ENCODE peak calls at places on chromosomes 3 and 15, in ten cellular contexts. One of them, this sample, is unnamed.
A peak's percentile ranks its signal among the peaks of the same experiment; 100 is the strongest.

GRCh38 chr15:42279234-42279723 is 6.0 kb upstream of the TMEM87A start:
- DNase-seq in psoas muscle: no peak
- DNase-seq in NB4: peak; percentile 52
- DNase-seq in choroid plexus epithelial cell: no peak
- DNase-seq in omental fat pad: no peak
- DNase-seq in heart right ventricle: no peak
- DNase-seq in Calu3: no peak
- DNase-seq in foreskin fibroblast: no peak
- DNase-seq in transverse colon: no peak
- DNase-seq in OCI-LY7: no peak
- DNase-seq in this sample: no peak

GRCh38 chr3:143511174-143511879 is 336.9 kb downstream of the SLC9A9 start:
- DNase-seq in Calu3: peak; percentile 8
- DNase-seq in NB4: no peak
- DNase-seq in choroid plexus epithelial cell: no peak
- DNase-seq in transverse colon: no peak
- DNase-seq in omental fat pad: no peak
- DNase-seq in OCI-LY7: no peak
- DNase-seq in foreskin fibroblast: no peak
- DNase-seq in psoas muscle: no peak
- DNase-seq in heart right ventricle: no peak
- DNase-seq in this sample: no peak

GRCh38 chr15:62254137-62254934 is 89.3 kb upstream of the C2CD4B start:
- DNase-seq in choroid plexus epithelial cell: peak; percentile 71
- DNase-seq in Calu3: peak; percentile 93
- DNase-seq in heart right ventricle: peak; percentile 76
- DNase-seq in OCI-LY7: peak; percentile 71
- DNase-seq in psoas muscle: peak; percentile 77
- DNase-seq in NB4: peak; percentile 54
- DNase-seq in transverse colon: peak; percentile 75
- DNase-seq in omental fat pad: peak; percentile 63
- DNase-seq in foreskin fibroblast: peak; percentile 62
- DNase-seq in this sample: no peak

GRCh38 chr3:78116874-78117273 is 1077.0 kb downstream of the ROBO2 start:
- DNase-seq in psoas muscle: no peak
- DNase-seq in heart right ventricle: no peak
- DNase-seq in Calu3: no peak
- DNase-seq in NB4: peak; percentile 10
- DNase-seq in omental fat pad: no peak
- DNase-seq in transverse colon: no peak
- DNase-seq in choroid plexus epithelial cell: peak; percentile 81
- DNase-seq in OCI-LY7: no peak
- DNase-seq in foreskin fibroblast: peak; percentile 41
- DNase-seq in this sample: no peak

GRCh38 chr15:48324949-48325348 is 6.3 kb upstream of the DUT start:
- DNase-seq in psoas muscle: no peak
- DNase-seq in choroid plexus epithelial cell: no peak
- DNase-seq in foreskin fibroblast: no peak
- DNase-seq in transverse colon: no peak
- DNase-seq in NB4: no peak
- DNase-seq in OCI-LY7: no peak
- DNase-seq in heart right ventricle: no peak
- DNase-seq in Calu3: no peak
- DNase-seq in omental fat pad: no peak
- DNase-seq in this sample: no peak

GRCh38 chr3:159762238-159762637 is 226.4 kb upstream of the IL12A start:
- DNase-seq in foreskin fibroblast: peak; percentile 47
- DNase-seq in OCI-LY7: no peak
- DNase-seq in NB4: no peak
- DNase-seq in omental fat pad: no peak
- DNase-seq in heart right ventricle: no peak
- DNase-seq in choroid plexus epithelial cell: no peak
- DNase-seq in Calu3: peak; percentile 47
- DNase-seq in transverse colon: no peak
- DNase-seq in psoas muscle: no peak
- DNase-seq in this sample: no peak

GRCh38 chr3:139561959-139562676 is 22.6 kb upstream of the RBP1 start:
- DNase-seq in heart right ventricle: no peak
- DNase-seq in Calu3: peak; percentile 71
- DNase-seq in omental fat pad: no peak
- DNase-seq in choroid plexus epithelial cell: peak; percentile 72
- DNase-seq in foreskin fibroblast: peak; percentile 12
- DNase-seq in transverse colon: peak; percentile 27
- DNase-seq in OCI-LY7: peak; percentile 21
- DNase-seq in psoas muscle: no peak
- DNase-seq in NB4: no peak
- DNase-seq in this sample: no peak

GRCh38 chr3:17233398-17233800 is 348.6 kb downstream of the PLCL2 start:
- DNase-seq in transverse colon: no peak
- DNase-seq in Calu3: peak; percentile 20
- DNase-seq in choroid plexus epithelial cell: peak; percentile 74
- DNase-seq in foreskin fibroblast: peak; percentile 64
- DNase-seq in psoas muscle: no peak
- DNase-seq in heart right ventricle: no peak
- DNase-seq in OCI-LY7: peak; percentile 83
- DNase-seq in omental fat pad: no peak
- DNase-seq in NB4: peak; percentile 59
- DNase-seq in this sample: no peak

GRCh38 chr3:64691051-64691450 is 3.3 kb upstream of the ADAMTS9 start:
- DNase-seq in transverse colon: no peak
- DNase-seq in omental fat pad: no peak
- DNase-seq in heart right ventricle: no peak
- DNase-seq in Calu3: peak; percentile 46
- DNase-seq in psoas muscle: no peak
- DNase-seq in choroid plexus epithelial cell: peak; percentile 38
- DNase-seq in OCI-LY7: no peak
- DNase-seq in NB4: no peak
- DNase-seq in foreskin fibroblast: peak; percentile 32
- DNase-seq in this sample: no peak

GRCh38 chr3:159732172-159733111 is 256.2 kb upstream of the IL12A start:
- DNase-seq in NB4: no peak
- DNase-seq in transverse colon: no peak
- DNase-seq in OCI-LY7: no peak
- DNase-seq in omental fat pad: no peak
- DNase-seq in Calu3: peak; percentile 52
- DNase-seq in heart right ventricle: no peak
- DNase-seq in foreskin fibroblast: peak; percentile 74
- DNase-seq in psoas muscle: no peak
- DNase-seq in choroid plexus epithelial cell: peak; percentile 89
- DNase-seq in this sample: no peak

DNA sequence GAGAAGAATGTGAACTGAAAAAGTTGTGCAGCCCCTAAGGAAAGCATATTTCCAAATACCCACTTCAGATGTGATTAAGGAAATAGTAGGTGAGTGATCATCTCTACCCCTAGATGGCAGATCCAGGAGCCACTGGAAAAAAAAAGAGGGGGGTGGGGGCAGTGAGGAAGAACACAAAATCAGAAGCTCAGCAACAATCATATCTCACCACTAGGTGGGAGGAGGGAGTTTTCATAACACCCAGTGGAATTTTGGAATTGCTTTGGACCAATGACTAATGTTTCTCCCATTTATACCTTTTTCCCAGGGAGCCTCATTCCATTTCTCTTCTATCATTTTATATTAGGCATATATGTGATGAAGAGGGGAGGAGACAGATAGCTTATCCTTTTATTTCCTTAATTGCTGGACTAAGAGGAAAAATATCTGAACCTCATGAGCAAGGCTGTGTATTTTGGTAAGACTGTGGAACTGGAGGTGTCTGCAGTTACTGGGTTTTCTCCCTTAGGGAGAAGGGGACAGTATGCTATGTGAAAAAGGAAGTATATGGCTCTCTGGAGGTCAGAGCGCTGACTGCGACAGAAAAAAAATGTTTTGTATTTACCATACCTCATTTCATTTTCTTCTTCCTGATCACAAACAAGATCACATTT is 363.4 kb downstream of the GAP43 start:
- DNase-seq in omental fat pad: no peak
- DNase-seq in transverse colon: no peak
- DNase-seq in foreskin fibroblast: peak; percentile 43
- DNase-seq in OCI-LY7: no peak
- DNase-seq in psoas muscle: no peak
- DNase-seq in Calu3: peak; percentile 29
- DNase-seq in NB4: peak; percentile 16
- DNase-seq in heart right ventricle: no peak
- DNase-seq in choroid plexus epithelial cell: peak; percentile 71
- DNase-seq in this sample: no peak
- TF ChIP-seq CTCF in omental fat pad: no peak
- TF ChIP-seq CTCF in transverse colon: no peak
- TF ChIP-seq CTCF in foreskin fibroblast: peak; percentile 19
- TF ChIP-seq CTCF in OCI-LY7: peak; percentile 61
- TF ChIP-seq CTCF in psoas muscle: peak; percentile 19
- TF ChIP-seq CTCF in Calu3: peak; percentile 26
- TF ChIP-seq CTCF in NB4: peak; percentile 16
- TF ChIP-seq CTCF in heart right ventricle: no peak
- TF ChIP-seq CTCF in choroid plexus epithelial cell: peak; percentile 69
- TF ChIP-seq CTCF in this sample: peak; percentile 74

GRCh38 chr3:127628788-127629456 is at the start of gene PODXL2:
- DNase-seq in omental fat pad: no peak
- DNase-seq in choroid plexus epithelial cell: peak; percentile 59
- DNase-seq in Calu3: peak; percentile 80
- DNase-seq in foreskin fibroblast: peak; percentile 79
- DNase-seq in psoas muscle: peak; percentile 74
- DNase-seq in transverse colon: peak; percentile 53
- DNase-seq in heart right ventricle: peak; percentile 57
- DNase-seq in NB4: no peak
- DNase-seq in OCI-LY7: peak; percentile 61
- DNase-seq in this sample: no peak
- TF ChIP-seq CTCF in omental fat pad: no peak
- TF ChIP-seq CTCF in choroid plexus epithelial cell: no peak
- TF ChIP-seq CTCF in Calu3: no peak
- TF ChIP-seq CTCF in foreskin fibroblast: no peak
- TF ChIP-seq CTCF in psoas muscle: no peak
- TF ChIP-seq CTCF in transverse colon: no peak
- TF ChIP-seq CTCF in heart right ventricle: no peak
- TF ChIP-seq CTCF in NB4: no peak
- TF ChIP-seq CTCF in OCI-LY7: no peak
- TF ChIP-seq CTCF in this sample: no peak

GRCh38 chr3:187296915-187297314 is 5.4 kb upstream of the MASP1 start:
- DNase-seq in omental fat pad: no peak
- DNase-seq in foreskin fibroblast: peak; percentile 47
- DNase-seq in heart right ventricle: no peak
- DNase-seq in choroid plexus epithelial cell: no peak
- DNase-seq in psoas muscle: no peak
- DNase-seq in NB4: no peak
- DNase-seq in OCI-LY7: no peak
- DNase-seq in Calu3: no peak
- DNase-seq in transverse colon: no peak
- DNase-seq in this sample: no peak

GRCh38 chr3:187296058-187296457 is 4.5 kb upstream of the MASP1 start:
- DNase-seq in NB4: no peak
- DNase-seq in choroid plexus epithelial cell: no peak
- DNase-seq in psoas muscle: no peak
- DNase-seq in omental fat pad: no peak
- DNase-seq in heart right ventricle: no peak
- DNase-seq in Calu3: no peak
- DNase-seq in OCI-LY7: no peak
- DNase-seq in foreskin fibroblast: peak; percentile 64
- DNase-seq in transverse colon: no peak
- DNase-seq in this sample: no peak

GRCh38 chr3:187293977-187294376 is 2.4 kb upstream of the MASP1 start:
- DNase-seq in heart right ventricle: no peak
- DNase-seq in omental fat pad: no peak
- DNase-seq in transverse colon: no peak
- DNase-seq in OCI-LY7: no peak
- DNase-seq in choroid plexus epithelial cell: no peak
- DNase-seq in NB4: no peak
- DNase-seq in foreskin fibroblast: peak; percentile 63
- DNase-seq in Calu3: no peak
- DNase-seq in psoas muscle: no peak
- DNase-seq in this sample: no peak

GRCh38 chr3:187293514-187293870 is 2.0 kb upstream of the MASP1 start:
- DNase-seq in psoas muscle: no peak
- DNase-seq in transverse colon: no peak
- DNase-seq in omental fat pad: no peak
- DNase-seq in heart right ventricle: no peak
- DNase-seq in foreskin fibroblast: peak; percentile 51
- DNase-seq in choroid plexus epithelial cell: no peak
- DNase-seq in Calu3: no peak
- DNase-seq in NB4: no peak
- DNase-seq in OCI-LY7: no peak
- DNase-seq in this sample: no peak

DNA sequence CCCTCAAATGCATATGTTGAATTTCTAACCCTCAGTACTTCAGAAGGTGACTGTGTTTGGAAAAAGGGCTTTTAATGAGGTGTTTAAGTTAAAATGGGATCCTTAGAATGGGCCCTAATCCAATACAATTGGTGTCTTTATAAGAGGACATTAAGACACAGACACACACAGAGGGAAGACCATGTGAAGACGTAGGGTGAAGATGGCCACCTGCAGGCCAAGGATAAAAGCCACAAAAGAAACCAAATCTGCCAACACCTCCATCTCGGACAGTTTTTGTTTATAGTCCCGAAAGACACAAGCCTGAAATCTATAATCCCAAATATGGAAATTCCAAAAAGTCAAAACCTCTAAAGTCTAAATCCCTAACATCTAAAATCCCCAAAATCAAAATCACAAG is 4.1 kb upstream of the MASP1 start:
- DNase-seq in transverse colon: no peak
- DNase-seq in NB4: no peak
- DNase-seq in omental fat pad: no peak
- DNase-seq in foreskin fibroblast: no peak
- DNase-seq in heart right ventricle: no peak
- DNase-seq in Calu3: no peak
- DNase-seq in psoas muscle: no peak
- DNase-seq in OCI-LY7: no peak
- DNase-seq in choroid plexus epithelial cell: peak; percentile 59
- DNase-seq in this sample: no peak
- TF ChIP-seq CTCF in transverse colon: no peak
- TF ChIP-seq CTCF in NB4: peak; percentile 1
- TF ChIP-seq CTCF in omental fat pad: no peak
- TF ChIP-seq CTCF in foreskin fibroblast: no peak
- TF ChIP-seq CTCF in heart right ventricle: no peak
- TF ChIP-seq CTCF in Calu3: peak; percentile 48
- TF ChIP-seq CTCF in psoas muscle: no peak
- TF ChIP-seq CTCF in OCI-LY7: peak; percentile 48
- TF ChIP-seq CTCF in choroid plexus epithelial cell: peak; percentile 67
- TF ChIP-seq CTCF in this sample: peak; percentile 46

DNA sequence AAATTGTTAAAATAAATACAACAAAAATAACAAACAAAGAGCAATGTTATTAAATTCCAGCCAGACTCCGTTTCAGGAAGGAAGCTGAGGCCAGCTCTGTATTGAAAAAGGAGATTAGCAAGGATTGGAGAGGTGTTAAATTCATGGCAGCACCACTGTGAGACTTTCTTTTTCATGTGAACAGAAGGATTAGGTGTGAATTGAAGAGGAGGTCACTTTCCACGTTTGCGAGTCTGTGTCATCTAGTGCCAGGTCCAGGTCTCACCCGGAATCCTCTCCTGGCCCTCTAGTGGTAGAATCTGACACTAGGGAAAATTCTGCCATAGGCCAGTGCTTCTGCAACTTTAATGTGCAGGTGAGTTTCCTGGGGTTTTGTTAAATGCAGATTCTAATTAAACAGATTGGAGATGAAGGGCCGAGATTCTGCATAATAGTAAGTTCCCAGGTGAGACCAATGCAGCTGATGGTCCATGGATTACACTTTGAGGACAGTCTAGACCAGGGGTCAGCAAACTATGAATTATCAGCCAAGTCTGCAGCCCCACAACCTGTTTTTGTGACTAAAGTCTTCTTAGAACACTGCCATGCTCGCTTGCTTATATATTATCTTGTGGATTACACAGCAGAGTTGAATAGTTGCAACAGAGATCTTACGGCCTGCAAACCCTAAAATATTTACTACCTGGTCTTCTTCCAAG is 9.2 kb upstream of the SLC6A1 start:
- DNase-seq in OCI-LY7: peak; percentile 12
- DNase-seq in foreskin fibroblast: peak; percentile 58
- DNase-seq in Calu3: peak; percentile 56
- DNase-seq in transverse colon: peak; percentile 13
- DNase-seq in psoas muscle: no peak
- DNase-seq in omental fat pad: no peak
- DNase-seq in choroid plexus epithelial cell: peak; percentile 65
- DNase-seq in heart right ventricle: no peak
- DNase-seq in NB4: peak; percentile 36
- DNase-seq in this sample: no peak
- TF ChIP-seq CTCF in OCI-LY7: peak; percentile 87
- TF ChIP-seq CTCF in foreskin fibroblast: peak; percentile 88
- TF ChIP-seq CTCF in Calu3: peak; percentile 60
- TF ChIP-seq CTCF in transverse colon: peak; percentile 64
- TF ChIP-seq CTCF in psoas muscle: peak; percentile 78
- TF ChIP-seq CTCF in omental fat pad: no peak
- TF ChIP-seq CTCF in choroid plexus epithelial cell: peak; percentile 95
- TF ChIP-seq CTCF in heart right ventricle: peak; percentile 53
- TF ChIP-seq CTCF in NB4: peak; percentile 90
- TF ChIP-seq CTCF in this sample: peak; percentile 86